ENCODE peak calls at places on chromosome 3, in nine cellular contexts. Q is fibroblast of pulmonary artery, P is PC-3, B is kidney epithelial cell, M is left ventricle myocardium inferior, Z is heart right ventricle, O is lower lobe of right lung, R is MM.1S, V is sigmoid colon. A is an unnamed sample.

GRCh38 chr3:62758296-62759066 is 116.7 kb downstream of the CADPS start:
- DNase-seq in Q (no peak), V (no peak), B (no peak), R (no peak), Z (no peak), P (no peak), O (no peak), M (no peak), A (no peak)

GRCh38 chr3:166444336-166444735 is 607.1 kb upstream of the BCHE start:
- DNase-seq in V (no peak), P (peak), R (no peak), O (no peak), B (no peak), Z (no peak), M (no peak), Q (no peak), A (no peak)

GRCh38 chr3:16060358-16060852 is 114.1 kb upstream of the GALNT15 start:
- DNase-seq in P (peak), M (no peak), R (no peak), O (no peak), Z (no peak), Q (peak), V (peak), B (peak), A (peak)

GRCh38 chr3:102083469-102083868 is 234.2 kb downstream of the NFKBIZ start:
- DNase-seq in O (no peak), Z (no peak), Q (no peak), P (no peak), R (no peak), B (no peak), V (no peak), M (no peak), A (no peak)

GRCh38 chr3:65443739-65444447 is 594.8 kb downstream of the MAGI1 start:
- DNase-seq in Q (no peak), V (no peak), P (no peak), M (no peak), R (no peak), O (no peak), Z (no peak), B (no peak), A (no peak)

GRCh38 chr3:128198313-128198712 is 45.0 kb downstream of the EEFSEC start:
- DNase-seq in Q (no peak), B (no peak), P (no peak), V (no peak), R (no peak), Z (no peak), O (no peak), M (no peak), A (no peak)

GRCh38 chr3:71211083-71211482 is 372.4 kb downstream of the FOXP1 start:
- DNase-seq in P (no peak), Z (peak), Q (no peak), O (peak), V (no peak), R (no peak), M (peak), B (no peak), A (no peak)

GRCh38 chr3:138253609-138254008 is 66.5 kb downstream of the ARMC8 start:
- DNase-seq in Q (no peak), M (no peak), O (no peak), V (no peak), B (no peak), R (no peak), Z (no peak), P (no peak), A (no peak)

GRCh38 chr3:183455064-183455463 is 26.6 kb upstream of the MCF2L2 start:
- DNase-seq in R (no peak), O (no peak), M (no peak), Z (no peak), V (no peak), Q (peak), P (peak), B (peak), A (no peak)

GRCh38 chr3:129769616-129770015 is 123.9 kb downstream of the TMCC1 start:
- DNase-seq in M (no peak), O (no peak), V (no peak), B (no peak), P (no peak), Z (no peak), R (no peak), Q (no peak), A (no peak)

GRCh38 chr3:116238863-116239262 is 206.4 kb downstream of the LSAMP start:
- DNase-seq in V (no peak), M (no peak), B (no peak), O (no peak), P (no peak), Q (no peak), Z (no peak), R (no peak), A (no peak)

GRCh38 chr3:16884748-16885587 is at the start of gene PLCL2:
- DNase-seq in V (peak), Z (peak), M (peak), R (peak), B (no peak), O (peak), Q (peak), P (peak), A (no peak)

GRCh38 chr3:141960731-141961130 is 84.3 kb downstream of the ATP1B3 start:
- DNase-seq in O (no peak), Z (no peak), M (no peak), V (no peak), Q (peak), B (no peak), R (no peak), P (no peak), A (no peak)

GRCh38 chr3:16325850-16326249 is 60.8 kb downstream of the OXNAD1 start:
- DNase-seq in P (no peak), R (no peak), Z (no peak), M (no peak), B (no peak), V (no peak), Q (no peak), O (no peak), A (no peak)

GRCh38 chr3:176734146-176734545 is 463.1 kb downstream of the TBL1XR1 start:
- DNase-seq in O (no peak), P (no peak), B (no peak), R (no peak), Z (no peak), Q (no peak), M (no peak), V (no peak), A (no peak)

GRCh38 chr3:159077860-159078259 is 276.0 kb downstream of the MFSD1 start:
- DNase-seq in P (peak), B (no peak), Q (peak), V (no peak), Z (no peak), M (no peak), O (no peak), R (no peak), A (peak)

GRCh38 chr3:161305095-161305991 is 66.0 kb downstream of the SPTSSB start:
- DNase-seq in O (no peak), R (peak), P (peak), M (no peak), Q (peak), B (no peak), Z (no peak), V (no peak), A (no peak)

DNA sequence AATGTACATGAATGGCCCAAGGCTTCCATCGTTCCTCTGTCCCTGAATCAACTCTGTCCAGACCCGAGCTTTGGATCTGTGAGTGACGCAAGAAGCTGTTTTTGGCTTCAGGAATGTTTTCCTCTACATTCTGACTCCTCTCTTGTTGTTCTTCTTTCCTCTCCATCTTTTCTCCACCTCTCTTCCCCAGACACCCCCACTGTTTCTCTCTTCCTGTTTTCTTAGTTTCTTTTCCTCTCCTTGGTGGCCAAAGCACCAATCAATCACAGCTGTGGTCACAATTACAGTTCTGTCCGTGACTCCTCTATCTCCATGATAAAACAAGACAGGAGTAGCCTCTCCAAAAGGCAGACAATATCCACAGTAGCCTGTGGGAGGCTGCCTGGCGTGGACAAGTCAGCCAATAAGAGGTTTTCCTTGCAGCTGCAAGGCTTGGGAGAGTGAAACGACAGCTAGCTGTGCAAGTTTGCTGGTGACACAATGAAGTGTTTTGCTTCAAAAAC is 4.9 kb upstream of the TMEM212 start:
- DNase-seq in M (peak), B (no peak), V (peak), Q (peak), O (no peak), P (no peak), R (no peak), Z (peak), A (no peak)
- H3K4me3 ChIP-seq in M (peak), B (no peak), V (peak), Q (peak), O (peak), P (no peak), R (no peak), Z (peak), A (no peak)

GRCh38 chr3:195034541-195034940 is 236.4 kb downstream of the XXYLT1 start:
- DNase-seq in O (no peak), M (no peak), Q (no peak), P (no peak), B (no peak), R (no peak), V (no peak), Z (no peak), A (no peak)

GRCh38 chr3:195036203-195037016 is 234.5 kb downstream of the XXYLT1 start:
- DNase-seq in V (no peak), R (no peak), B (no peak), Q (no peak), P (no peak), M (no peak), Z (no peak), O (no peak), A (no peak)

GRCh38 chr3:195037017-195037373 is 234.0 kb downstream of the XXYLT1 start:
- DNase-seq in V (no peak), O (no peak), R (no peak), M (no peak), Z (no peak), B (no peak), Q (no peak), P (no peak), A (no peak)

GRCh38 chr3:195034101-195034500 is 236.9 kb downstream of the XXYLT1 start:
- DNase-seq in R (no peak), P (no peak), Z (no peak), Q (no peak), B (no peak), M (no peak), O (no peak), V (no peak), A (no peak)

DNA sequence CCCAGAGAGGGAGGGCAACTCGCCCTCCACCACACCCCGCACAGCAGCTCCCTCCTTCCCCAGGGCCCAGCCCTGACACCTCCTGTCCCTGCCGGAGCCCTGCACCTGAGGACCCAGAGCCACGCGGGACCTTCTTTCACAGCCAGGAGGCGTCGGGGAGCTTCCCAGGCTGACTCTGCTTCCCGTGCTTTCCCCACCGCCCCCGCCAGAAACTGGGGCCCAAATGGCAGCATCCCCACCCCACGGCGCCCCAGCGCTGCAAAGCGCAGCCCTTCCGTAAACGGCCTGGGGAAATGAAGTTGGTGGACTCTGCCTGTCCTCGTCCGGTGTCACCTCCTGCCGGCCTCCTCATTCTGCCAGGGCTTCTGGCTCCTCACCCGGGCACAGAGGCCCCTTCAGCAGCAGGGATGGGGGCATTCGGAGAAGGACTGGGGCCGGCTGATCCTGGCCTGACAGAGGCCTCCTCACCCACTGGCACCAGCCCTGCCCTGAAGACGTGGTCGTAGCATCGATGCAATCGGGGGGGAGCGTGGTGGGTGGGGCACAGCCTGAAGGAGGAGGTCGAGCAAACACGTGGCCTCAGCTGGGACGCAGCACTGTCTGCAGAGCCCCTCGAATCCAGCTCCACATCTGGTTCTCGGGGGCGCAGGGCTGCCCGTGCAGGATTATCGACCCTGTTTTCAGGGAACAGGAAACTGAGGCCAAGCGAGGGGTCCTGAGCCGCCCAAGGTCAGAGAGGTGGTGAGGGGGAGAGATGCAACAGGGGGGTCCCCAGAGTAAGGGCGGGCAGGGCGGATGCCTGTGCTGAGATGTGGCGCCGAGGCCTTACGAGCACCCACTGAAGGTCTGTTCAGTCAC is 235.4 kb downstream of the XXYLT1 start:
- DNase-seq in B (no peak), V (no peak), P (no peak), Q (no peak), Z (no peak), M (no peak), R (no peak), O (no peak), A (no peak)
- TF ChIP-seq CTCF in B (peak), V (peak), P (peak), Q (peak), Z (peak), M (peak), R (no peak), O (no peak), A (peak)

GRCh38 chr3:170360476-170360875 is 3.0 kb downstream of the SKIL start:
- DNase-seq in R (no peak), O (no peak), Z (no peak), M (no peak), V (no peak), B (no peak), Q (peak), P (no peak), A (no peak)
- H3K4me3 ChIP-seq in R (no peak), O (no peak), Z (peak), M (peak), V (no peak), B (peak), Q (peak), P (no peak), A (peak)

DNA sequence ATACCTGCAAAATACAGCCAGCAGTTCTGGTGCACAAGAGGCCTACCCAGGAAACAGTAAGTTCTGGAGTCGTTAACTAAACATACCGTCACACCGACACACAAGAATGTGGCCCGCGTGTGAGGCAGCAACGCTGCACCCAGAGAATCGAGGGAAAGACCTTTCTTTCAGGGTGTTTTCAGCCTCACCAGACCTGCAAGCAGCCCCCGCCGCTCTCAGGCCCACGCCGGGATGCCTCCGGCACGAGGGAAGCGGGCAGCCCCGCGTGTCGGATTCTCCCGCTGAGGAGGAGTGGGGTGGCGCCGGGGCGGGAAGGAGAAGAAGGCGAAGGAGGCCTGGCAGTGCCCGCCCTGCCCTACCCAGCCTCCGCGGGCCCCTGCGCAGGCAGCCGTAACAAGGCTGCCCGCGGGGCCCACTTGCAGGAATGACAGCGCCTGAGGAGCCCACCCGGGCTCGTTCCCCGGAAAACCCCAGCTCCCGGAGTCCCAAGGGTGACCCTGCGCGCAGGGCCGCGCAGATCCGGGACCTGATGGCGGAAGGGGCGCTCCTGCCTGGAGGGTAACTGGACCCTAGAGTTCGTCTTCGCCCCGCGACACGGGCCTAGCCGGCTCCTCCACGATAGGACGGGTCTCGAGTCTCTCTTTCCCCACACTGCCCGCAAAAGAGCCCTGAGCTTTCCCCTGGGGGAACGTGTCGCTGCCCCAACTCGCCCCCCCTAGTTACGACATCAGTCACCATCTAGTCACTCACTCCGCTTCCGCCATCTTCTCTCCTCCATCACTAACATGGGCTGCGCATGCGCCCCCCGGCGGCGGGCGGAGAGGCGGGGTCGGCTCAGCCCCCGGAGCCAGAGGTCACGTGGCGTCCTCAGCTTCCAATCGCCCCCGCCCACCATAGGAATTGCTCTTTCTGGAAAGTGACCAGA is at the start of gene PHC3:
- DNase-seq in P (peak), M (peak), R (peak), O (peak), Z (peak), V (peak), Q (peak), B (peak), A (peak)
- TF ChIP-seq CTCF in P (no peak), M (peak), R (no peak), O (peak), Z (peak), V (no peak), Q (no peak), B (no peak), A (no peak)

DNA sequence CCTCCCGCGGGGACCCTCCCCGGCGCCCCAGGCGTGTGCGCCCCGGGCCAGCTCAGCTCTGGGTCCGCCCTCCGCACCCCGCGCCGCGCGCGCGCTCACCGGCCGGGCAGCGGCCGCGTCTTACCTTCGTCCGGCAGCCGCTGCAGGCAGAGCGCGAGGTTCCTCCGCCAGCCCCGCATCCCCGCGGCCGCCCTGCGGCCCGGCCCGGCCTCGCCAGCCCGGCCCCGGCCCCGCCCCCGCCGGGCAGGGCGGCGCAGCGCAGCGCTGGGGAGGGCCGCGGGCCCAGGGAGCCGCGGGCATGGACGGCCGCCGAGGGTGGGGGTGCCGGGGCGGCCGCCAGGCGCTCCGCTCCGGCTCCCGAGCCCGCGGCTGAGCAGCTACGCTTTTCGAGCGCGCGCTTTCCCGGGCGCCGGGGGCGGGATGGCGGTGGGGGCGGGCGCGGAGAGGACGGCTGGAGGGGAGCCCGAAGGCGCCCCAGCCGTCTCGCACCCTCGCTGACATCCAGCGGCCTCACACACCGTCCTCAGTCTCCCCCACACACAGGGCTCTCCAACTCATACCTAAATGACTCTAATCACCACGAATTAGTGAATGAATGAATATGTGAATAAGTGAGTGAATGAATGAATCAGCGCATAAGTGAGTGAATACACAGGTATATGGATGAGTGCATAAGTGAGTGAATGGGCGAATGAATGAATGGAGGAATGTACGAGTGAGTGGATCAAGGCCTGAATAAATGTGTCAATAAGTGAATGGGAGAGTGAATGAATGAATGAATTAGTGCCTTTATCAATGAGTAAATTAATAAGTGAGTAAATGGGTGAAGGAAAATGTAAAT is 48.5 kb upstream of the CCDC174 start:
- DNase-seq in P (peak), Q (no peak), M (no peak), Z (no peak), R (no peak), O (no peak), B (no peak), V (no peak), A (no peak)
- H3K4me3 ChIP-seq in P (peak), Q (no peak), M (peak), Z (peak), R (no peak), O (peak), B (peak), V (peak), A (no peak)

A was measured in astrocyte of the cerebellum.